ENCODE peak calls at places on chromosomes 6 and 20, in four cellular contexts. One of them, this sample, is unnamed.
A peak's percentile ranks its signal among the peaks of the same experiment; 100 is the strongest.

GRCh38 chr20:63095718-63096654 is 89.2 kb upstream of the BHLHE23 start:
- DNase-seq in iris pigment epithelial cell: no peak
- DNase-seq in AG04450: no peak
- DNase-seq in mucosa of gallbladder: peak; percentile 46
- DNase-seq in this sample: no peak

GRCh38 chr20:35001596-35002362 is 46.1 kb downstream of the MYH7B start:
- DNase-seq in iris pigment epithelial cell: no peak
- DNase-seq in AG04450: no peak
- DNase-seq in mucosa of gallbladder: no peak
- DNase-seq in this sample: no peak

GRCh38 chr6:10725716-10726115 is 2.8 kb downstream of the TMEM14C start:
- DNase-seq in iris pigment epithelial cell: no peak
- DNase-seq in AG04450: no peak
- DNase-seq in mucosa of gallbladder: no peak
- DNase-seq in this sample: no peak

GRCh38 chr20:10667077-10667401 is 6.8 kb downstream of the JAG1 start:
- DNase-seq in iris pigment epithelial cell: no peak
- DNase-seq in AG04450: no peak
- DNase-seq in mucosa of gallbladder: no peak
- DNase-seq in this sample: no peak

GRCh38 chr20:37457928-37458327 is 63.1 kb upstream of the NNAT start:
- DNase-seq in iris pigment epithelial cell: no peak
- DNase-seq in AG04450: no peak
- DNase-seq in mucosa of gallbladder: no peak
- DNase-seq in this sample: no peak

GRCh38 chr6:133697666-133698065 is 191.2 kb upstream of the TCF21 start:
- DNase-seq in iris pigment epithelial cell: peak; percentile 64
- DNase-seq in AG04450: no peak
- DNase-seq in mucosa of gallbladder: no peak
- DNase-seq in this sample: no peak

GRCh38 chr6:45568626-45569025 is 190.9 kb upstream of the SUPT3H start:
- DNase-seq in iris pigment epithelial cell: no peak
- DNase-seq in AG04450: no peak
- DNase-seq in mucosa of gallbladder: no peak
- DNase-seq in this sample: no peak

GRCh38 chr20:57993738-57994431 is 234.6 kb downstream of the ANKRD60 start:
- DNase-seq in iris pigment epithelial cell: no peak
- DNase-seq in AG04450: no peak
- DNase-seq in mucosa of gallbladder: no peak
- DNase-seq in this sample: no peak

GRCh38 chr6:2949121-2949520 is 22.2 kb downstream of the SERPINB6 start:
- DNase-seq in iris pigment epithelial cell: no peak
- DNase-seq in AG04450: no peak
- DNase-seq in mucosa of gallbladder: peak; percentile 7
- DNase-seq in this sample: no peak

GRCh38 chr6:1553562-1554088 is 56.1 kb upstream of the FOXC1 start:
- DNase-seq in iris pigment epithelial cell: peak; percentile 45
- DNase-seq in AG04450: no peak
- DNase-seq in mucosa of gallbladder: no peak
- DNase-seq in this sample: no peak

GRCh38 chr6:135114355-135115145 is 59.9 kb upstream of the HBS1L start:
- DNase-seq in iris pigment epithelial cell: no peak
- DNase-seq in AG04450: no peak
- DNase-seq in mucosa of gallbladder: no peak
- DNase-seq in this sample: no peak

GRCh38 chr20:52410746-52411317 is 219.3 kb upstream of the ZFP64 start:
- DNase-seq in iris pigment epithelial cell: peak; percentile 19
- DNase-seq in AG04450: no peak
- DNase-seq in mucosa of gallbladder: no peak
- DNase-seq in this sample: no peak

GRCh38 chr6:45265246-45265645 is 62.9 kb upstream of the RUNX2 start:
- DNase-seq in iris pigment epithelial cell: peak; percentile 79
- DNase-seq in AG04450: no peak
- DNase-seq in mucosa of gallbladder: no peak
- DNase-seq in this sample: no peak

GRCh38 chr6:88520445-88520844 is 354.3 kb upstream of the CNR1 start:
- DNase-seq in iris pigment epithelial cell: no peak
- DNase-seq in AG04450: no peak
- DNase-seq in mucosa of gallbladder: no peak
- DNase-seq in this sample: no peak

GRCh38 chr20:18613553-18613952 is 25.7 kb downstream of the DTD1 start:
- DNase-seq in iris pigment epithelial cell: no peak
- DNase-seq in AG04450: no peak
- DNase-seq in mucosa of gallbladder: no peak
- DNase-seq in this sample: peak; percentile 43

GRCh38 chr20:47211036-47211435 is 145.5 kb downstream of the ZMYND8 start:
- DNase-seq in iris pigment epithelial cell: no peak
- DNase-seq in AG04450: no peak
- DNase-seq in mucosa of gallbladder: no peak
- DNase-seq in this sample: no peak

GRCh38 chr6:135012764-135013163 is 41.9 kb downstream of the HBS1L start:
- DNase-seq in iris pigment epithelial cell: peak; percentile 78
- DNase-seq in AG04450: peak; percentile 34
- DNase-seq in mucosa of gallbladder: no peak
- DNase-seq in this sample: peak; percentile 66

GRCh38 chr20:17624551-17625245 is 54.8 kb downstream of the DSTN start:
- DNase-seq in iris pigment epithelial cell: no peak
- DNase-seq in AG04450: no peak
- DNase-seq in mucosa of gallbladder: no peak
- DNase-seq in this sample: no peak

GRCh38 chr6:162873537-162873936 is 145.8 kb downstream of the PACRG start:
- DNase-seq in iris pigment epithelial cell: no peak
- DNase-seq in AG04450: no peak
- DNase-seq in mucosa of gallbladder: no peak
- DNase-seq in this sample: no peak

GRCh38 chr20:49186535-49187329 is 1.4 kb downstream of the STAU1 start:
- DNase-seq in iris pigment epithelial cell: peak; percentile 78
- DNase-seq in AG04450: no peak
- DNase-seq in mucosa of gallbladder: peak; percentile 71
- DNase-seq in this sample: peak; percentile 59

GRCh38 chr6:130322673-130323268 is 43.0 kb upstream of the TMEM200A start:
- DNase-seq in iris pigment epithelial cell: peak; percentile 71
- DNase-seq in AG04450: peak; percentile 52
- DNase-seq in mucosa of gallbladder: peak; percentile 58
- DNase-seq in this sample: peak; percentile 63

GRCh38 chr6:87574237-87574636 is 15.6 kb downstream of the RARS2 start:
- DNase-seq in iris pigment epithelial cell: no peak
- DNase-seq in AG04450: no peak
- DNase-seq in mucosa of gallbladder: no peak
- DNase-seq in this sample: peak; percentile 14

GRCh38 chr6:76465410-76465809 is 392.9 kb upstream of the IMPG1 start:
- DNase-seq in iris pigment epithelial cell: no peak
- DNase-seq in AG04450: no peak
- DNase-seq in mucosa of gallbladder: no peak
- DNase-seq in this sample: no peak

GRCh38 chr6:57267586-57268293 is 45.6 kb upstream of the RAB23 start:
- DNase-seq in iris pigment epithelial cell: peak; percentile 100
- DNase-seq in AG04450: peak; percentile 96
- DNase-seq in mucosa of gallbladder: peak; percentile 59
- DNase-seq in this sample: peak; percentile 94

GRCh38 chr20:34980543-34981213 is 25.0 kb downstream of the MYH7B start:
- DNase-seq in iris pigment epithelial cell: no peak
- DNase-seq in AG04450: no peak
- DNase-seq in mucosa of gallbladder: no peak
- DNase-seq in this sample: no peak